ENCODE peak calls at places on chromosomes 6 and 20, in six cellular contexts. K is HEK293T, E is GM23338, X is RWPE2, V is T-helper 17 cell, T is T-cell. I is an unnamed sample.

GRCh38 chr6:104484191-104484590 is 375.5 kb downstream of the HACE1 start:
- DNase-seq in T (no peak), K (no peak), E (no peak), X (no peak), V (no peak), I (no peak)

GRCh38 chr6:73521351-73522254 is 771 bp upstream of the EEF1A1 start:
- DNase-seq in V (peak), X (peak), T (no peak), E (peak), K (peak), I (peak)

GRCh38 chr6:144912474-144912873 is 627.3 kb downstream of the UTRN start:
- DNase-seq in X (no peak), V (no peak), T (no peak), E (peak), K (no peak), I (no peak)

GRCh38 chr6:3457710-3458605 is 1.1 kb upstream of the SLC22A23 start:
- DNase-seq in T (no peak), E (peak), V (no peak), K (peak), X (no peak), I (peak)

GRCh38 chr20:44863661-44864060 is 21.8 kb upstream of the YWHAB start:
- DNase-seq in X (no peak), V (no peak), E (no peak), T (no peak), K (no peak), I (no peak)

GRCh38 chr20:5677389-5677788 is 72.8 kb upstream of the SHLD1 start:
- DNase-seq in T (no peak), V (no peak), K (no peak), X (no peak), E (no peak), I (no peak)

GRCh38 chr6:29926795-29927427 is 15.4 kb upstream of the HLA-A start:
- DNase-seq in V (peak), X (no peak), E (peak), T (peak), K (no peak), I (peak)

GRCh38 chr20:12821249-12821648 is 187.5 kb upstream of the SPTLC3 start:
- DNase-seq in V (no peak), X (no peak), K (no peak), E (no peak), T (no peak), I (no peak)

GRCh38 chr6:137738931-137739504 is 128.0 kb upstream of the TNFAIP3 start:
- DNase-seq in V (no peak), T (no peak), X (no peak), E (no peak), K (no peak), I (no peak)

GRCh38 chr6:14284969-14285368 is 167.4 kb downstream of the CD83 start:
- DNase-seq in V (no peak), E (peak), X (no peak), T (no peak), K (no peak), I (no peak)

GRCh38 chr20:631091-631490 is 21.0 kb upstream of the TCF15 start:
- DNase-seq in X (no peak), E (no peak), K (no peak), T (no peak), V (no peak), I (no peak)

GRCh38 chr6:124960757-124961467 is 1.3 kb upstream of the RNF217 start:
- DNase-seq in X (no peak), V (no peak), K (no peak), E (no peak), T (no peak), I (no peak)

GRCh38 chr6:165091121-165091785 is 218.2 kb downstream of the C6orf118 start:
- DNase-seq in X (no peak), T (no peak), V (no peak), E (no peak), K (no peak), I (no peak)

GRCh38 chr6:157906537-157907061 is 75.1 kb upstream of the SYNJ2 start:
- DNase-seq in X (no peak), E (no peak), K (no peak), V (no peak), T (no peak), I (no peak)